ENCODE peak calls at places on chromosomes 5 and 9, in nine cellular contexts. X, M, S, B, V, A, L, J and P are unnamed samples.

GRCh38 chr9:109001275-109001676 is 12.0 kb downstream of the CTNNAL1 start:
- DNase-seq in M (no peak), L (no peak), A (no peak), B (no peak), J (peak; percentile 66), S (no peak), X (no peak), V (no peak), P (no peak)

GRCh38 chr9:113963017-113963620 is 87.0 kb downstream of the ZNF618 start:
- DNase-seq in V (peak; percentile 62), B (no peak), L (peak; percentile 37), M (peak; percentile 47), J (peak; percentile 35), X (peak; percentile 71), A (peak; percentile 3), S (no peak), P (no peak)

GRCh38 chr9:72442212-72442607 is 77.2 kb upstream of the ZFAND5 start:
- DNase-seq in B (no peak), J (peak; percentile 48), X (no peak), L (no peak), V (no peak), A (no peak), M (no peak), S (no peak), P (no peak)

GRCh38 chr5:123099514-123100151 is 10.6 kb downstream of the PRDM6 start:
- DNase-seq in A (no peak), S (no peak), V (no peak), L (no peak), B (peak; percentile 82), J (peak; percentile 10), X (peak; percentile 62), M (no peak), P (no peak)

GRCh38 chr5:83471405-83472212 is at the start of gene VCAN:
- DNase-seq in A (no peak), L (peak; percentile 38), M (peak; percentile 37), X (peak; percentile 65), S (no peak), B (peak; percentile 87), J (no peak), V (peak; percentile 23), P (no peak)

GRCh38 chr5:133746834-133747233 is 134.5 kb upstream of the FSTL4 start:
- DNase-seq in J (peak; percentile 36), L (no peak), A (no peak), V (peak; percentile 36), X (peak; percentile 59), M (no peak), B (no peak), S (no peak), P (no peak)

GRCh38 chr5:150639751-150640150 is 709 bp upstream of the SYNPO start:
- DNase-seq in X (no peak), A (no peak), M (no peak), S (no peak), L (no peak), V (no peak), J (no peak), B (peak; percentile 70), P (no peak)

GRCh38 chr5:78550891-78551290 is 97.7 kb downstream of the LHFPL2 start:
- DNase-seq in J (no peak), V (no peak), M (no peak), X (no peak), A (no peak), S (no peak), B (no peak), L (no peak), P (no peak)

GRCh38 chr5:96781031-96781733 is 26.6 kb downstream of the ERAP1 start:
- DNase-seq in V (no peak), B (no peak), S (no peak), J (peak; percentile 56), M (no peak), A (no peak), L (no peak), X (no peak), P (no peak)